ENCODE peak calls at places on chromosomes 4 and X, in four cellular contexts. A, K, Z and L are unnamed samples.
A peak's percentile ranks its signal among the peaks of the same experiment; 100 is the strongest.

GRCh38 chr4:28277931-28278330 is 1417.3 kb downstream of the STIM2 start:
- DNase-seq in A (no peak), K (no peak), Z (no peak), L (no peak)

GRCh38 chr4:19592391-19592790 is 659.3 kb upstream of the SLIT2 start:
- DNase-seq in A (no peak), K (no peak), Z (no peak), L (no peak)

GRCh38 chr4:20305976-20306375 is 54.3 kb downstream of the SLIT2 start:
- DNase-seq in A (peak; percentile 40), K (no peak), Z (no peak), L (no peak)

GRCh38 chr4:138111462-138112000 is 130.6 kb downstream of the SLC7A11 start:
- DNase-seq in A (no peak), K (no peak), Z (no peak), L (no peak)

GRCh38 chr4:188092824-188093223 is 16.6 kb downstream of the TRIML2 start:
- DNase-seq in A (no peak), K (no peak), Z (no peak), L (no peak)

GRCh38 chrX:71909956-71910355 is 689 bp upstream of the NHSL2 start:
- DNase-seq in A (no peak), K (no peak), Z (peak; percentile 55), L (no peak)

GRCh38 chr4:87950516-87950915 is 25.0 kb upstream of the SPP1 start:
- DNase-seq in A (no peak), K (no peak), Z (no peak), L (no peak)

GRCh38 chr4:8472166-8472688 is 31.6 kb downstream of the TRMT44 start:
- DNase-seq in A (peak; percentile 29), K (no peak), Z (no peak), L (no peak)

GRCh38 chr4:40875507-40876150 is 125.9 kb downstream of the NSUN7 start:
- DNase-seq in A (no peak), K (no peak), Z (no peak), L (no peak)

GRCh38 chr4:24896056-24896455 is 16.8 kb downstream of the CCDC149 start:
- DNase-seq in A (no peak), K (no peak), Z (no peak), L (no peak)

GRCh38 chr4:9999956-10000551 is 21.2 kb downstream of the SLC2A9 start:
- DNase-seq in A (no peak), K (no peak), Z (no peak), L (no peak)

GRCh38 chr4:169557061-169557636 is 55.2 kb downstream of the NEK1 start:
- DNase-seq in A (no peak), K (no peak), Z (no peak), L (no peak)
- TF ChIP-seq POLR2AphosphoS5 in A (no peak), K (no peak), Z (no peak), L (no peak)

GRCh38 chrX:104013158-104013557 is 350 bp downstream of the H2BW1 start:
- DNase-seq in A (no peak), K (no peak), Z (no peak), L (no peak)

GRCh38 chrX:104013606-104014005 is at the start of gene H2BW1:
- DNase-seq in A (no peak), K (no peak), Z (no peak), L (no peak)

DNA sequence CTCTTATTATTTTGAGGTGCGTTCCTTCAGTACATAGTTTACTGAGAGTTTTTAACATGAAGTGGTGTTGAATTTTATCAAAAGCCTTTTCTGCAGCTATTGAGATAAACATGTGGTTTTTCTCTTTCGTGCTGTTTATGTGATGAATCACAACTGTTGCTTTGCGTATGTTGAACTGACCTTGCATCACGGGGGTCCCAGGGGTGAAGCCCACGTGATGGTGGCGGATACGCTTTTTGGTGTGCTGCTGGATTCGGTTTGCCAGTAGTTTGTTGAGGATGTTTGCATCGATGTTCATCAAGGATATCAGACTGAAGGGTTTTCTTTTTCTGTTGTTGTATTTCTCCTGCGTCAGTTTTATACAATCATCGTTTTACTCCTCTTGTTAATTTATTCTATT is 4.6 kb upstream of the H2BW1 start:
- DNase-seq in A (no peak), K (no peak), Z (no peak), L (no peak)
- TF ChIP-seq TAF1 in A (no peak), K (no peak), Z (no peak), L (no peak)

GRCh38 chr4:184898793-184899192 is 73.0 kb upstream of the ACSL1 start:
- DNase-seq in A (no peak), K (no peak), Z (no peak), L (no peak)

GRCh38 chr4:184897807-184898388 is 72.1 kb upstream of the ACSL1 start:
- DNase-seq in A (no peak), K (no peak), Z (no peak), L (no peak)

GRCh38 chr4:184899261-184900134 is 73.7 kb upstream of the ACSL1 start:
- DNase-seq in A (no peak), K (no peak), Z (no peak), L (no peak)

GRCh38 chr4:184895012-184895795 is 69.4 kb upstream of the ACSL1 start:
- DNase-seq in A (no peak), K (no peak), Z (no peak), L (no peak)

GRCh38 chr4:184896868-184897715 is 71.3 kb upstream of the ACSL1 start:
- DNase-seq in A (no peak), K (no peak), Z (no peak), L (peak; percentile 37)
- TF ChIP-seq POLR2AphosphoS5 in A (no peak), K (no peak), Z (no peak), L (peak; percentile 25)

GRCh38 chr4:139873111-139873866 is 207.7 kb downstream of the MGST2 start:
- DNase-seq in A (no peak), K (no peak), Z (no peak), L (no peak)

GRCh38 chr4:139876328-139876941 is 210.8 kb downstream of the MGST2 start:
- DNase-seq in A (peak; percentile 41), K (no peak), Z (no peak), L (no peak)

GRCh38 chr4:139875456-139875855 is 209.8 kb downstream of the MGST2 start:
- DNase-seq in A (no peak), K (no peak), Z (no peak), L (no peak)

GRCh38 chr4:139869810-139870209 is 204.2 kb downstream of the MGST2 start:
- DNase-seq in A (no peak), K (no peak), Z (no peak), L (no peak)

GRCh38 chr4:139872274-139872673 is 206.7 kb downstream of the MGST2 start:
- DNase-seq in A (no peak), K (no peak), Z (no peak), L (no peak)
- TF ChIP-seq TAF1 in A (no peak), K (no peak), Z (no peak), L (no peak)

GRCh38 chr4:83392562-83392961 is 57.9 kb upstream of the HPSE start:
- DNase-seq in A (no peak), K (no peak), Z (no peak), L (no peak)
- TF ChIP-seq POLR2AphosphoS5 in A (no peak), K (no peak), Z (no peak), L (no peak)